ENCODE peak calls at places on chromosomes 6 and 20, in eight cellular contexts. R is central memory CD8-positive, alpha-beta T cell; U is cardiac fibroblast; C is B cell; P is activated T-cell treated with anti-CD3 and anti-CD28 coated beads, Interleukin-2, amount 50 U/mL, for 72 hours; X is SHP77; I is stimulated activated CD8-positive, alpha-beta memory T cell treated with anti-CD3 and anti-CD28 coated beads, Interleukin-2, amount 100 ng/mL, for 48 hours; W is activated T-helper 1 cell treated with anti-CD3 and anti-CD28 coated beads, Interleukin-12 subunit alpha, Interleukin-12 subunit beta, Interleukin-2, Interleukin-4 antibody, amounts not matched to agents 30 ng/mL and 10 ng/mL and 1 ng/mL, durations not matched to agents 14 hours and 24 hours and 36 hours. E is an unnamed sample.

GRCh38 chr20:52432740-52433139 is 241.2 kb upstream of the ZFP64 start:
- DNase-seq in R (no peak), C (no peak), W (no peak), P (no peak), U (peak), I (no peak), X (no peak), E (no peak)

GRCh38 chr20:53899351-53900167 is 170.8 kb downstream of the BCAS1 start:
- DNase-seq in I (peak), U (peak), R (peak), W (peak), P (peak), X (peak), C (no peak), E (peak)

GRCh38 chr20:17688965-17689364 is 6.9 kb upstream of the RRBP1 start:
- DNase-seq in P (no peak), W (no peak), I (no peak), U (no peak), X (no peak), C (no peak), R (no peak), E (no peak)

GRCh38 chr6:26536571-26537159 is 1.5 kb upstream of the HMGN4 start:
- DNase-seq in U (peak), W (peak), I (peak), P (peak), C (no peak), X (no peak), R (no peak), E (peak)

GRCh38 chr20:57888591-57888990 is 178.8 kb upstream of the PMEPA1 start:
- DNase-seq in R (no peak), C (no peak), P (no peak), I (no peak), U (peak), W (no peak), X (no peak), E (no peak)

GRCh38 chr6:150696156-150696555 is 96.5 kb downstream of the PLEKHG1 start:
- DNase-seq in U (no peak), R (no peak), W (no peak), I (no peak), C (no peak), X (no peak), P (no peak), E (no peak)

GRCh38 chr6:13866291-13866690 is 51.9 kb upstream of the MCUR1 start:
- DNase-seq in W (no peak), U (no peak), P (no peak), R (no peak), C (no peak), X (no peak), I (no peak), E (no peak)

GRCh38 chr20:10359621-10360040 is 74.4 kb downstream of the MKKS start:
- DNase-seq in P (no peak), I (no peak), X (no peak), C (no peak), R (no peak), U (peak), W (no peak), E (no peak)

GRCh38 chr20:53077373-53078205 is 105.4 kb downstream of the TSHZ2 start:
- DNase-seq in I (no peak), P (peak), X (no peak), W (no peak), U (no peak), C (no peak), R (no peak), E (no peak)

GRCh38 chr6:109878291-109878690 is 99.8 kb upstream of the GPR6 start:
- DNase-seq in R (no peak), X (no peak), W (no peak), I (no peak), P (no peak), U (no peak), C (no peak), E (no peak)

GRCh38 chr20:32365560-32365959 is 7.4 kb downstream of the ASXL1 start:
- DNase-seq in C (no peak), P (no peak), W (no peak), R (no peak), X (no peak), I (no peak), U (no peak), E (no peak)

GRCh38 chr6:37109714-37110454 is 60.1 kb upstream of the PIM1 start:
- DNase-seq in W (no peak), I (no peak), C (no peak), R (no peak), X (no peak), U (no peak), P (no peak), E (no peak)

GRCh38 chr20:63354636-63355385 is 6.3 kb downstream of the CHRNA4 start:
- DNase-seq in R (no peak), I (no peak), X (no peak), P (no peak), W (no peak), U (no peak), C (no peak), E (no peak)

GRCh38 chr6:82906489-82906888 is 159.2 kb downstream of the UBE3D start:
- DNase-seq in C (no peak), U (peak), I (no peak), R (no peak), P (no peak), X (no peak), W (no peak), E (peak)

GRCh38 chr20:5657190-5657872 is 92.9 kb upstream of the SHLD1 start:
- DNase-seq in P (no peak), C (no peak), W (no peak), U (peak), R (no peak), I (no peak), X (peak), E (no peak)

GRCh38 chr6:40848038-40848437 is 191.0 kb downstream of the UNC5CL start:
- DNase-seq in X (no peak), I (no peak), C (no peak), P (no peak), U (no peak), R (no peak), W (no peak), E (no peak)

GRCh38 chr6:45970326-45970725 is 45.3 kb downstream of the CLIC5 start:
- DNase-seq in U (no peak), I (no peak), C (peak), R (no peak), W (no peak), P (no peak), X (no peak), E (no peak)

GRCh38 chr20:51382986-51383821 is 159.3 kb downstream of the NFATC2 start:
- DNase-seq in I (no peak), X (peak), C (no peak), R (no peak), P (no peak), W (no peak), U (no peak), E (no peak)

GRCh38 chr20:9246731-9247130 is 177.8 kb downstream of the PLCB4 start:
- DNase-seq in X (no peak), U (no peak), P (no peak), W (no peak), I (no peak), R (no peak), C (no peak), E (no peak)

GRCh38 chr6:107730683-107731314 is 93.3 kb downstream of the SCML4 start:
- DNase-seq in C (no peak), U (no peak), I (no peak), X (no peak), P (no peak), W (no peak), R (no peak), E (no peak)

GRCh38 chr6:36679043-36679821 is 718 bp downstream of the CDKN1A start:
- DNase-seq in W (peak), C (peak), U (peak), X (peak), R (no peak), I (no peak), P (peak), E (peak)

GRCh38 chr6:13536796-13537526 is 37.4 kb upstream of the SIRT5 start:
- DNase-seq in W (no peak), R (no peak), X (no peak), U (peak), I (no peak), P (no peak), C (no peak), E (no peak)

GRCh38 chr6:3372184-3372846 is 84.5 kb downstream of the SLC22A23 start:
- DNase-seq in R (no peak), W (no peak), I (no peak), X (no peak), P (no peak), C (no peak), U (no peak), E (peak)

GRCh38 chr20:23147964-23148720 is 62.0 kb upstream of the CD93 start:
- DNase-seq in X (peak), R (no peak), I (peak), P (peak), C (no peak), W (peak), U (peak), E (no peak)

GRCh38 chr6:8085053-8085511 is 17.3 kb downstream of the EEF1E1 start:
- DNase-seq in X (no peak), P (no peak), U (peak), R (no peak), I (no peak), W (no peak), C (no peak), E (no peak)

GRCh38 chr6:63636516-63636968 is 940 bp downstream of the PHF3 start:
- DNase-seq in P (peak), X (peak), U (peak), R (no peak), W (peak), I (peak), C (peak), E (peak)

GRCh38 chr6:112216699-112217551 is 37.4 kb downstream of the LAMA4 start:
- DNase-seq in R (no peak), I (no peak), W (no peak), X (no peak), C (no peak), P (no peak), U (peak), E (no peak)

GRCh38 chr6:143965503-143966171 is 42.4 kb downstream of the PLAGL1 start:
- DNase-seq in C (no peak), R (no peak), W (no peak), U (peak), P (no peak), X (no peak), I (no peak), E (no peak)

GRCh38 chr6:34553750-34554149 is 2.4 kb downstream of the SPDEF start:
- DNase-seq in W (no peak), C (no peak), P (no peak), X (no peak), R (no peak), U (no peak), I (no peak), E (no peak)

GRCh38 chr6:26053929-26054658 is 33.1 kb upstream of the HFE start:
- DNase-seq in P (no peak), C (no peak), W (no peak), X (no peak), R (no peak), I (no peak), U (peak), E (no peak)

GRCh38 chr20:33267691-33268090 is 15.3 kb upstream of the BPIFB1 start:
- DNase-seq in I (no peak), C (no peak), W (no peak), R (no peak), P (no peak), X (no peak), U (no peak), E (no peak)

GRCh38 chr20:20213722-20214121 is 154.2 kb upstream of the INSM1 start:
- DNase-seq in P (no peak), X (no peak), R (no peak), C (no peak), U (no peak), I (no peak), W (no peak), E (no peak)

GRCh38 chr20:24691901-24692351 is 222.5 kb downstream of the SYNDIG1 start:
- DNase-seq in P (no peak), X (no peak), I (no peak), R (no peak), W (no peak), C (no peak), U (no peak), E (no peak)

GRCh38 chr6:13538084-13538483 is 36.3 kb upstream of the SIRT5 start:
- DNase-seq in I (no peak), U (peak), R (no peak), W (no peak), P (no peak), C (peak), X (no peak), E (no peak)

E was measured in neural progenitor cell.